ENCODE peak calls at places on chromosomes 3 and 15, in six cellular contexts. X is uterus; A is CD4-positive, alpha-beta T cell; Y is GM12878; E is A673; F is H1. J is an unnamed sample.

GRCh38 chr3:53729618-53730017 is 116.6 kb downstream of the CHDH start:
- DNase-seq in X (no peak), A (no peak), Y (no peak), E (no peak), F (no peak), J (no peak)

GRCh38 chr3:141049681-141050080 is 1.5 kb upstream of the SPSB4 start:
- DNase-seq in X (no peak), A (no peak), Y (no peak), E (peak), F (no peak), J (peak)

GRCh38 chr15:61367953-61368352 is 138.9 kb upstream of the RORA start:
- DNase-seq in X (no peak), A (no peak), Y (no peak), E (no peak), F (no peak), J (no peak)

GRCh38 chr3:82163907-82164520 is 402.6 kb upstream of the GBE1 start:
- DNase-seq in X (no peak), A (no peak), Y (no peak), E (peak), F (no peak), J (no peak)

GRCh38 chr3:152365766-152366593 is 97.3 kb downstream of the MBNL1 start:
- DNase-seq in X (no peak), A (no peak), Y (no peak), E (peak), F (no peak), J (no peak)

GRCh38 chr15:90203922-90204321 is 2.8 kb downstream of the SEMA4B start:
- DNase-seq in X (peak), A (no peak), Y (no peak), E (peak), F (no peak), J (no peak)

GRCh38 chr15:51087513-51087912 is 7.2 kb downstream of the TNFAIP8L3 start:
- DNase-seq in X (no peak), A (no peak), Y (no peak), E (no peak), F (no peak), J (no peak)

GRCh38 chr3:188721990-188722389 is 449.8 kb upstream of the TPRG1 start:
- DNase-seq in X (no peak), A (no peak), Y (no peak), E (no peak), F (no peak), J (no peak)

GRCh38 chr3:142608615-142609014 is 12.4 kb downstream of the PLS1 start:
- DNase-seq in X (no peak), A (no peak), Y (no peak), E (no peak), F (no peak), J (no peak)

GRCh38 chr3:128794788-128795649 is 69.0 kb downstream of the RAB7A start:
- DNase-seq in X (peak), A (peak), Y (no peak), E (peak), F (peak), J (peak)

GRCh38 chr15:32774022-32774421 is 56.2 kb downstream of the GREM1 start:
- DNase-seq in X (no peak), A (no peak), Y (no peak), E (no peak), F (no peak), J (no peak)

GRCh38 chr3:50627407-50628051 is 10.6 kb downstream of the MAPKAPK3 start:
- DNase-seq in X (no peak), A (no peak), Y (no peak), E (no peak), F (no peak), J (peak)

GRCh38 chr3:131083190-131083863 is 56.6 kb downstream of the NEK11 start:
- DNase-seq in X (no peak), A (no peak), Y (no peak), E (peak), F (no peak), J (no peak)

GRCh38 chr3:67000006-67000405 is 1.9 kb downstream of the KBTBD8 start:
- DNase-seq in X (no peak), A (no peak), Y (peak), E (no peak), F (no peak), J (no peak)

GRCh38 chr3:43649365-43649968 is 27.7 kb upstream of the ANO10 start:
- DNase-seq in X (no peak), A (no peak), Y (no peak), E (no peak), F (no peak), J (peak)

GRCh38 chr15:38440353-38441129 is 13.4 kb upstream of the FAM98B start:
- DNase-seq in X (no peak), A (peak), Y (peak), E (peak), F (peak), J (peak)

GRCh38 chr15:52408823-52409222 is 113.2 kb upstream of the MYO5C start:
- DNase-seq in X (no peak), A (no peak), Y (no peak), E (no peak), F (no peak), J (no peak)
- H3K27ac ChIP-seq in X (no peak), A (no peak), Y (no peak), E (no peak), F (no peak), J (no peak)

GRCh38 chr15:72179950-72180581 is 17.5 kb downstream of the GRAMD2A start:
- DNase-seq in X (no peak), A (no peak), Y (no peak), E (no peak), F (no peak), J (peak)
- H3K27ac ChIP-seq in X (no peak), A (no peak), Y (no peak), E (no peak), F (no peak), J (no peak)

DNA sequence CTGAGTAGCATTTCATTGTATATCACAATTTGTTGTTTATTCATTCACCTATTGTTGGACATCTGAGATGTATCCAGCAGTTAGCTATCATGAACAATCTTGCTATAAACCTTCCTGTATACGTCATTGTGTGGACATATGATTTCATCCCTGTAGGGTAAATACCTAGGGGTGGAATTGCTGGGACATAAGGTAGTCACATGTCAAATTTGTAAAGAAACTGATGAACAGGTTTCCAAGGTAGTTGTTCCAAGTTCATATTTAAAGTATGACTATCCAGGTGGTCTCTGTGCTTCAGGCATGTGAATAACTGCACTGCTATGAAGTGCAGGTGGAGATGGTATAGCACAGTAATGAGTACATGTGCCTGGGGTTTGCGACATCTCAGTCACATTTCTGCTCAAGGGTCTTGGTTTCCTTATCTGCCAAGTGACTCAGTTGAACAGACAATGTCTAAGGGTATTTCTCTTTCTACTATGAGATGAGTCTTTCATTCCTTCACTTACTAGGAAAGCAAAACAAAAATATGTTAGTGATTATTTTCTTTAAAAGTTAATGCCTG is 229.0 kb upstream of the HES1 start:
- DNase-seq in X (no peak), A (no peak), Y (no peak), E (no peak), F (no peak), J (no peak)
- H3K27ac ChIP-seq in X (no peak), A (no peak), Y (no peak), E (no peak), F (no peak), J (no peak)

GRCh38 chr15:73921257-73921890 is 4.9 kb upstream of the LOXL1 start:
- DNase-seq in X (no peak), A (no peak), Y (no peak), E (no peak), F (no peak), J (no peak)

GRCh38 chr15:73923156-73923487 is 3.1 kb upstream of the LOXL1 start:
- DNase-seq in X (no peak), A (no peak), Y (no peak), E (no peak), F (no peak), J (no peak)

GRCh38 chr15:73924258-73924921 is 1.9 kb upstream of the LOXL1 start:
- DNase-seq in X (peak), A (no peak), Y (no peak), E (peak), F (peak), J (peak)

GRCh38 chr15:73923488-73924164 is 2.6 kb upstream of the LOXL1 start:
- DNase-seq in X (no peak), A (no peak), Y (no peak), E (no peak), F (no peak), J (peak)

DNA sequence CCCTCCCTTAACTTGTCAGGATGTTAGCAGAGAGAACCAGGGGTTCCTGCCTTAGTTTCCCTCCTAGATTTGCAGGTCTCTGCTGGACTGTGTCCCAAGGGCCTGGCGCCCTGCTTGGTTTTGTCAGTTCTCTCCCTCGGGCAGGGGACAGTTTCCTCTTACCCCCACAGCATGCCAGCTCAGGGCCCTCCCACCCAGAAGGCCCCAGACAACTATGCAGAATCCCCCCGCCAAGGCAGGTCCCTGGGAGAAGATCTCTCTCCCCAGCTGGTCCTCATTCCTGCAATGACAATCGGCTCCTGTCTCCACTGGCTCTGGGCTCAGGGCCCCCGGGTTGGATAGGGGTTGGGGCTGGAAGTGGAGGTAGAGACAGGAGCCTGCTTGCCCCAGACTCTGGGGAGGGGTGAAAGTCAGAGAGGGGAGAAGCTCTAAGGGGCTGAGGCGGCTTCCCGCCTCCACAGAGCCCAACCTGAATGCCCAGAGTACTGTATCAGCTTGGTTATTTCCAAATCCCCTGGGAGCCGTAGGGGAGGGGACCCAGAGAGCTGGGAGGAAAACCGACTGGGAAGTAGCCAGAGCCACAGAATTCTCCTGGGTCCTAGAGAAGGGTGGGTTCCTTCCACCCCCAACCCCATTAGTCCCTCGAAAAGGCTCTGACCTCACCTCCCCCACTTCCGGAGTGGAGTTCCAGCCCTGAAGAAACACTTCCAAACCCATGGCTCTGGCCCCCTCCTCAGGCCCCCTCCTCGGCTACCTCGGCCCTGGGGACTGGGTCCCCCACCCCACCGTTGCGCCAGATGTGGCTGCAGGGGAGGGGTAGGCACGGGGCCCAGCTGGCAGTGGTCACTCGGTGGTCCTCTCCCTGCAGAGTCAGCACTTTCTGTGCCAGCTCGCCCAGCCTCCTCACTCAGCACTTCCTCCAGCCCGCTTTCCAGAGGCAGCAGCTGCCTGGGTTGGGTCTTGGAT is 3.8 kb upstream of the LOXL1 start:
- DNase-seq in X (peak), A (no peak), Y (no peak), E (peak), F (peak), J (peak)
- H3K27ac ChIP-seq in X (no peak), A (no peak), Y (no peak), E (peak), F (no peak), J (peak)

GRCh38 chr15:92050220-92050898 is 196.9 kb downstream of the SLCO3A1 start:
- DNase-seq in X (no peak), A (no peak), Y (no peak), E (no peak), F (no peak), J (no peak)
- H3K27ac ChIP-seq in X (no peak), A (no peak), Y (no peak), E (no peak), F (no peak), J (no peak)

GRCh38 chr15:99137877-99138276 is 33.0 kb downstream of the SYNM start:
- DNase-seq in X (no peak), A (no peak), Y (no peak), E (no peak), F (no peak), J (no peak)
- H3K27ac ChIP-seq in X (no peak), A (no peak), Y (no peak), E (no peak), F (no peak), J (no peak)

GRCh38 chr3:45544719-45545296 is 49.7 kb upstream of the LIMD1 start:
- DNase-seq in X (no peak), A (no peak), Y (no peak), E (no peak), F (no peak), J (no peak)
- H3K27ac ChIP-seq in X (no peak), A (no peak), Y (no peak), E (no peak), F (no peak), J (no peak)

GRCh38 chr3:124926426-124927116 is 8.0 kb downstream of the MUC13 start:
- DNase-seq in X (no peak), A (no peak), Y (no peak), E (no peak), F (no peak), J (no peak)
- H3K27ac ChIP-seq in X (no peak), A (no peak), Y (no peak), E (no peak), F (no peak), J (no peak)

J was measured in WERI-Rb-1.